ENCODE peak calls at places on chromosome 11, in four cellular contexts. T is ascending aorta, C is tibial nerve, Q is pancreas. W is an unnamed sample.

GRCh38 chr11:132531921-132532320 is 1000.4 kb downstream of the OPCML start:
- DNase-seq in T (no peak), C (no peak), Q (no peak), W (no peak)

GRCh38 chr11:94002226-94002625 is 18.9 kb upstream of the HEPHL1 start:
- DNase-seq in T (no peak), Q (no peak), C (no peak), W (no peak)

GRCh38 chr11:67434395-67434881 is 3.0 kb downstream of the PTPRCAP start:
- DNase-seq in T (no peak), C (no peak), Q (no peak), W (no peak)

GRCh38 chr11:118672865-118673264 is 6.6 kb downstream of the TREH start:
- DNase-seq in T (peak), C (no peak), Q (no peak), W (no peak)

GRCh38 chr11:119641991-119642745 is 86.8 kb downstream of the NECTIN1 start:
- DNase-seq in Q (no peak), T (no peak), C (no peak), W (peak)

GRCh38 chr11:122663764-122664163 is 8.2 kb downstream of the UBASH3B start:
- DNase-seq in T (no peak), C (no peak), Q (no peak), W (no peak)

GRCh38 chr11:67640021-67640757 is 626 bp upstream of the TBX10 start:
- DNase-seq in C (no peak), Q (peak), T (no peak), W (peak)

GRCh38 chr11:4495487-4495886 is 13.0 kb downstream of the OR52K1 start:
- DNase-seq in Q (no peak), T (no peak), C (no peak), W (no peak)

GRCh38 chr11:118312328-118312727 is 7.8 kb downstream of the CD3E start:
- DNase-seq in C (no peak), Q (no peak), T (no peak), W (no peak)

GRCh38 chr11:96204721-96205459 is 138.1 kb downstream of the MAML2 start:
- DNase-seq in T (no peak), Q (no peak), C (no peak), W (peak)

GRCh38 chr11:7348432-7349298 is 97.0 kb downstream of the SYT9 start:
- DNase-seq in T (no peak), Q (no peak), C (no peak), W (no peak)

GRCh38 chr11:30545507-30545906 is 40.6 kb downstream of the MPPED2 start:
- DNase-seq in Q (no peak), C (no peak), T (no peak), W (peak)

GRCh38 chr11:63099555-63099954 is 44.5 kb downstream of the SLC22A24 start:
- DNase-seq in T (no peak), C (no peak), Q (no peak), W (no peak)

GRCh38 chr11:122758361-122758760 is 79.9 kb upstream of the CRTAM start:
- DNase-seq in C (no peak), T (no peak), Q (no peak), W (no peak)

GRCh38 chr11:45857834-45858492 is 10.7 kb downstream of the CRY2 start:
- DNase-seq in Q (peak), T (peak), C (no peak), W (no peak)

GRCh38 chr11:57791321-57792059 is 29.9 kb downstream of the CTNND1 start:
- DNase-seq in C (no peak), T (no peak), Q (no peak), W (no peak)

GRCh38 chr11:60985991-60986915 is 14.8 kb downstream of the CD6 start:
- DNase-seq in C (no peak), Q (no peak), T (no peak), W (peak)

GRCh38 chr11:84990141-84990540 is 637.0 kb downstream of the DLG2 start:
- DNase-seq in C (no peak), Q (no peak), T (no peak), W (no peak)

GRCh38 chr11:117259417-117259816 is 26.9 kb downstream of the RNF214 start:
- DNase-seq in T (no peak), Q (no peak), C (no peak), W (no peak)

GRCh38 chr11:121460941-121461514 is 8.3 kb upstream of the SORL1-AS1 start:
- DNase-seq in Q (no peak), C (no peak), T (no peak), W (peak)
- H3K27ac ChIP-seq in Q (no peak), C (no peak), T (no peak), W (no peak)

DNA sequence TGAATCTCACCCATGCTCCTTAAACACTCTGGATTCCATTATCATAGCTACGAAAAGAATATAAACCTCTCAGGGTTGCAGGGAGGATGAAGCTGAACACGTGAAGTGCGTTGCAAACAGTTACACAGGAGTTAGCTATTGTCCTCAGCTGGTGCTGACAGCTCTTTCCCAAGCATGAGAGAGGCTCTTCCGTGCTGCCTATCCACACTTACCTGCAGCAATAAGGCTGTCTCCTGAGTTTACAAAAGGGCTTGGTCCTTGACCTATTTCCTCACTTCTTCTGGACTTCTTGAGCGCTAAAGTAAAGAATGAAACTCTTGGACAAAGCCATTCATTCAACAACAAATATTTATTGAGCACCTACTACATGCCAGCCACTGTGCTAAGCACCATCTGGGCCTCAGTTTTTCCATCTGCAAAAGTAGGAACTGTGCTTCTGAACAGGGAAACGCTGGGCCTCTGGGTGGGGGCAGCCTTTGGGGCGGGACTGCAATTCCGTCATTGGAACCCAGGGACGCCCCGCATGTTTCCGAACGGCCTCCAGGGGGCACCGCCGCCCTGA is 749 bp upstream of the ARL2 start:
- DNase-seq in T (peak), Q (peak), C (peak), W (peak)
- H3K27ac ChIP-seq in T (peak), Q (peak), C (peak), W (peak)

GRCh38 chr11:16959528-16960100 is 54.6 kb downstream of the PLEKHA7 start:
- DNase-seq in Q (no peak), T (no peak), C (no peak), W (no peak)
- H3K27ac ChIP-seq in Q (no peak), T (no peak), C (peak), W (peak)

GRCh38 chr11:112583246-112583893 is 322.7 kb upstream of the PLET1 start:
- DNase-seq in C (no peak), Q (no peak), T (no peak), W (no peak)

GRCh38 chr11:112584674-112585073 is 324.0 kb upstream of the PLET1 start:
- DNase-seq in T (no peak), C (no peak), Q (no peak), W (no peak)

GRCh38 chr11:112580864-112581263 is 320.2 kb upstream of the PLET1 start:
- DNase-seq in Q (no peak), C (no peak), T (no peak), W (no peak)

GRCh38 chr11:112581747-112582146 is 321.1 kb upstream of the PLET1 start:
- DNase-seq in Q (no peak), T (no peak), C (no peak), W (no peak)

GRCh38 chr11:112582366-112582765 is 321.7 kb upstream of the PLET1 start:
- DNase-seq in T (no peak), Q (no peak), C (no peak), W (no peak)
- H3K27ac ChIP-seq in T (no peak), Q (no peak), C (no peak), W (no peak)

DNA sequence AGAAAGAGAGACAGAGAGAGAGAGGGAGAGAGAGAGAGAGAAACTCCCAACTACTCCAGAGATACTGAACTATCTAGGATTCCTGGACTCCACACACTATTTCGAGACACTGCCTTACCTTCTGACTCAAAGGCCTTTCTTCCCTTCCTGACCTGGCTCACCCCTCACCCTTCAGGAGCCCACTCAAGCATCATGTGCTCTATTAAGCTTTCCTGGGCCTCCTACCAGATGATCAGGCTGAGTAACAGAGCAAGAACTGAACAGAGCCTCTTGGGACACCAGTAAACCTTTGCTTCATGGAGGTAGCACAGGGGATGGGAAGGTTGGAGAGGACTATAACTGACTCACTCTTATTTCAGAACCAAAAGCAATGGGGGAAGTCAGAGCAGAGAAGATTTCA is 31.4 kb downstream of the PLEKHA7 start:
- DNase-seq in Q (no peak), T (no peak), C (no peak), W (no peak)
- H3K27ac ChIP-seq in Q (peak), T (no peak), C (peak), W (peak)

GRCh38 chr11:64132388-64132771 is 33.5 kb downstream of the MACROD1 start:
- DNase-seq in C (no peak), Q (no peak), T (no peak), W (no peak)
- H3K27ac ChIP-seq in C (no peak), Q (no peak), T (no peak), W (no peak)

GRCh38 chr11:86592659-86593451 is 79.6 kb downstream of the ME3 start:
- DNase-seq in C (no peak), T (peak), Q (peak), W (peak)

GRCh38 chr11:86596861-86597632 is 75.4 kb downstream of the ME3 start:
- DNase-seq in Q (no peak), C (no peak), T (peak), W (no peak)

GRCh38 chr11:86594746-86595145 is 77.7 kb downstream of the ME3 start:
- DNase-seq in C (no peak), Q (no peak), T (no peak), W (no peak)

GRCh38 chr11:86593833-86594232 is 78.6 kb downstream of the ME3 start:
- DNase-seq in C (no peak), T (no peak), Q (no peak), W (no peak)

DNA sequence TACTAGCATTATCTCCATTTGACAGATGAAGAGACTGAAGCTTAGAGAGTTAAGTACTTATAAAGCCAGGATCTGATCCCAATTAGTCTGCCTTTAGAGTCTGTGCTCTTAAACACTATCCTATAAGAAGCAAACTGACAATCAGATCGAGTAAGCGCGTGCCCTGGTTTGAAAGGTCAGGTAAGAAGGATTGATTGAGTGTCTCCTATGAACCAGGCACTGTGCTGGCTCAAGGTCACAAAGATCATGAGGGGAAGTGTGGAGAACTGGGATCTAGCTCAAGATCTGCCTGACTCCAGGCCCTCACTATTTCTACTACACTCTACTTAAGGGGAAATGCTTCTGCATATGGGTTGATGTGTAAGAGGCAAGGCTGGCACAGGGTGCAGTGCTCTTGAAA is 77.0 kb downstream of the ME3 start:
- DNase-seq in Q (no peak), C (no peak), T (no peak), W (peak)
- H3K27ac ChIP-seq in Q (no peak), C (no peak), T (peak), W (no peak)

GRCh38 chr11:127998421-127998820 is 588.9 kb downstream of the ETS1 start:
- DNase-seq in T (no peak), C (no peak), Q (no peak), W (no peak)

GRCh38 chr11:127996825-127997224 is 590.5 kb downstream of the ETS1 start:
- DNase-seq in C (no peak), Q (no peak), T (no peak), W (no peak)

GRCh38 chr11:127993788-127994187 is 593.6 kb downstream of the ETS1 start:
- DNase-seq in C (no peak), T (no peak), Q (no peak), W (no peak)

GRCh38 chr11:127994736-127995135 is 592.6 kb downstream of the ETS1 start:
- DNase-seq in Q (no peak), T (no peak), C (no peak), W (no peak)
- H3K27ac ChIP-seq in Q (no peak), T (no peak), C (no peak), W (no peak)